ENCODE peak calls at places on chromosome 13, in nine cellular contexts. A is esophagus muscularis mucosa; L is AG04450; J is right cardiac atrium; U is neuronal stem cell; F is iPS DF 6.9; D is CD8-positive, alpha-beta T cell; Z is gastrocnemius medialis; E is aorta. G is an unnamed sample.

GRCh38 chr13:79079351-79079839 is 326.7 kb downstream of the RBM26 start:
- DNase-seq in A (no peak), L (no peak), J (no peak), U (no peak), F (no peak), D (no peak), Z (no peak), E (no peak), G (no peak)

GRCh38 chr13:106609116-106609515 is 41.2 kb upstream of the ARGLU1 start:
- DNase-seq in A (no peak), L (no peak), J (no peak), U (no peak), F (no peak), D (no peak), Z (no peak), E (no peak), G (no peak)

GRCh38 chr13:40206241-40207109 is 460.0 kb downstream of the FOXO1 start:
- DNase-seq in A (no peak), L (no peak), J (no peak), U (no peak), F (no peak), D (no peak), Z (no peak), E (no peak), G (no peak)

GRCh38 chr13:75621147-75621546 is 15.0 kb upstream of the LMO7 start:
- DNase-seq in A (no peak), L (peak; percentile 43), J (no peak), U (no peak), F (no peak), D (no peak), Z (no peak), E (no peak), G (no peak)

GRCh38 chr13:70792121-70792520 is 683.9 kb upstream of the KLHL1 start:
- DNase-seq in A (no peak), L (no peak), J (no peak), U (no peak), F (no peak), D (no peak), Z (no peak), E (no peak), G (no peak)

GRCh38 chr13:110116072-110116487 is 190.9 kb downstream of the COL4A1 start:
- DNase-seq in A (no peak), L (no peak), J (peak; percentile 82), U (peak; percentile 61), F (no peak), D (no peak), Z (peak; percentile 63), E (no peak), G (peak; percentile 70)

GRCh38 chr13:99376924-99377323 is 69.7 kb upstream of the GPR183 start:
- DNase-seq in A (no peak), L (no peak), J (no peak), U (no peak), F (no peak), D (no peak), Z (no peak), E (no peak), G (no peak)

GRCh38 chr13:33349314-33349995 is 63.9 kb upstream of the STARD13 start:
- DNase-seq in A (no peak), L (no peak), J (peak; percentile 66), U (peak; percentile 3), F (no peak), D (no peak), Z (peak; percentile 18), E (peak; percentile 76), G (peak; percentile 49)

GRCh38 chr13:101576977-101577376 is 124.5 kb downstream of the ITGBL1 start:
- DNase-seq in A (no peak), L (no peak), J (no peak), U (no peak), F (no peak), D (no peak), Z (no peak), E (no peak), G (no peak)

GRCh38 chr13:29901714-29902631 is 51.6 kb upstream of the UBL3 start:
- DNase-seq in A (no peak), L (peak; percentile 92), J (peak; percentile 41), U (no peak), F (no peak), D (peak; percentile 3), Z (peak; percentile 21), E (no peak), G (no peak)

GRCh38 chr13:110965755-110966134 is 50.9 kb upstream of the ANKRD10 start:
- DNase-seq in A (peak; percentile 8), L (no peak), J (no peak), U (no peak), F (no peak), D (no peak), Z (no peak), E (no peak), G (no peak)

GRCh38 chr13:28850226-28850625 is 30.1 kb downstream of the MTUS2 start:
- DNase-seq in A (no peak), L (no peak), J (no peak), U (no peak), F (no peak), D (no peak), Z (no peak), E (no peak), G (no peak)

GRCh38 chr13:45847554-45848224 is 3.9 kb downstream of the SIAH3 start:
- DNase-seq in A (no peak), L (no peak), J (peak; percentile 72), U (no peak), F (no peak), D (peak; percentile 16), Z (no peak), E (no peak), G (no peak)

GRCh38 chr13:28337196-28338045 is 157.5 kb downstream of the FLT1 start:
- DNase-seq in A (no peak), L (no peak), J (no peak), U (no peak), F (no peak), D (no peak), Z (no peak), E (no peak), G (no peak)

GRCh38 chr13:110907951-110908898 is 6.6 kb downstream of the ANKRD10 start:
- DNase-seq in A (no peak), L (no peak), J (no peak), U (no peak), F (no peak), D (no peak), Z (peak; percentile 62), E (no peak), G (no peak)

GRCh38 chr13:29937836-29938235 is 87.4 kb upstream of the UBL3 start:
- DNase-seq in A (no peak), L (no peak), J (no peak), U (no peak), F (no peak), D (no peak), Z (no peak), E (no peak), G (no peak)

GRCh38 chr13:40528881-40529280 is 137.6 kb downstream of the FOXO1 start:
- DNase-seq in A (no peak), L (no peak), J (no peak), U (no peak), F (no peak), D (no peak), Z (no peak), E (no peak), G (no peak)

GRCh38 chr13:100542546-100543156 is 45.9 kb downstream of the GGACT start:
- DNase-seq in A (no peak), L (no peak), J (no peak), U (no peak), F (no peak), D (no peak), Z (no peak), E (no peak), G (no peak)

DNA sequence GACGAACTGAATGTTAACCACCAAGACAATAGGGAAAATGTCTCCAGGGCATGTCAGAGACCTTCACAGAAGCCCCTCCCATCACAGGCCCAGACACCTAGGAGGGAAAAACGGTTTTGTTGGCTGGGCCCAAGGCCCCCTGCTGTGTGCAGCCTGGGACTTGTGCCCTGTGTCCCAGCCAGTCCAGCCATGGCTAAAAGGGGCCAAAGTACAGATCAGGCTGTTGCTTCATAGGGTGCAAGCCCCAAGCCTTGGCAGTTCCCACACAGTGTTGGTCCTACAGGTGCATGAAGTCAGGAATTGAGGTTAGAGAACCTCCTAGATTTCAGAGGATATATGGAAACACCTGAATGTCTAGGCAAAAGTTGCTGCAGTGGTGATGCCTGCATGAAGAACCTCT is 428.7 kb downstream of the SUCLA2 start:
- DNase-seq in A (no peak), L (no peak), J (no peak), U (no peak), F (no peak), D (no peak), Z (no peak), E (no peak), G (no peak)
- H3K9me3 ChIP-seq in A (no peaks in the 10 kb centered on the region), L (peaks cover 24% of the 10 kb centered on the region), J (peaks cover 10% of the 10 kb centered on the region), U (peaks cover 13% of the 10 kb centered on the region), F (no peaks in the 10 kb centered on the region), D (no peaks in the 10 kb centered on the region), Z (no peaks in the 10 kb centered on the region), E (peaks cover 24% of the 10 kb centered on the region), G (peaks cover 6% of the 10 kb centered on the region)

GRCh38 chr13:24921003-24921402 is 157.0 kb downstream of the RNF17 start:
- DNase-seq in A (no peak), L (no peak), J (no peak), U (no peak), F (no peak), D (no peak), Z (no peak), E (no peak), G (no peak)
- H3K4me3 ChIP-seq in A (no peak overlapping the region), L (no peak overlapping the region), J (no peak overlapping the region), U (peak overlapping the region; percentile 73), F (no peak overlapping the region), D (no peak overlapping the region), Z (no peak overlapping the region), E (no peak overlapping the region), G (no peak overlapping the region)

GRCh38 chr13:27273658-27274425 is 3.2 kb downstream of the RASL11A start:
- DNase-seq in A (no peak), L (no peak), J (no peak), U (no peak), F (no peak), D (no peak), Z (no peak), E (peak; percentile 81), G (no peak)
- H3K27ac ChIP-seq in A (peak overlapping the region; percentile 42), L (no peak overlapping the region), J (no peak overlapping the region), U (no peak overlapping the region), F (no peak overlapping the region), D (no peak overlapping the region), Z (no peak overlapping the region), E (peak overlapping the region; percentile 72), G (no peak overlapping the region)

DNA sequence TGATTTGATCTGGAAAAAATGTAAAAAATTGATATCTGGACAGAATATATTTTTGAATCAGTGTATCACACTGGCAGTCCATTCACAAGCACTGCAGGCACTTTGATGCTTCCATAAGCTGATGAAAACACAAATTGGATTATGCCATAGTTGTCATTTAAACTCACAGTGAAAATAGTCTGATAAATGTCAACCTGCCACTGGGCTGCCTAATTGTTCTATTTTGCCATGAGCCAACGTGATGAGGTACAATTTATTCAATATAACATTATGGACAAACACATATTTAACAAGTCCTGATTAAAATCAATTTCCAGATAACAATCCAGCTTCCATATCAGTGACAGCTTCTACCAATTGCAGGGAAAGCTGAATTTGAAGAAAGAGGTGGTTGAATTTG is 1244.9 kb downstream of the EFNB2 start:
- DNase-seq in A (no peak), L (no peak), J (no peak), U (no peak), F (no peak), D (no peak), Z (no peak), E (no peak), G (no peak)
- H3K9me3 ChIP-seq in A (no peaks in the 10 kb centered on the region), L (no peaks in the 10 kb centered on the region), J (no peaks in the 10 kb centered on the region), U (no peaks in the 10 kb centered on the region), F (no peaks in the 10 kb centered on the region), D (no peaks in the 10 kb centered on the region), Z (no peaks in the 10 kb centered on the region), E (no peaks in the 10 kb centered on the region), G (no peaks in the 10 kb centered on the region)

GRCh38 chr13:36130168-36130541 is 1.0 kb downstream of the DCLK1 start:
- DNase-seq in A (no peak), L (no peak), J (no peak), U (no peak), F (no peak), D (no peak), Z (no peak), E (no peak), G (no peak)
- H3K4me3 ChIP-seq in A (peak overlapping the region; percentile 73), L (no peak overlapping the region), J (peak overlapping the region; percentile 84), U (peak overlapping the region; percentile 63), F (peak overlapping the region; percentile 49), D (no peak overlapping the region), Z (peak overlapping the region; percentile 48), E (peak overlapping the region; percentile 68), G (peak overlapping the region; percentile 60)

G was measured in psoas muscle.